ENCODE peak calls at places on chromosomes 13 and 19, in nine cellular contexts. L is testis, V is IMR-90, R is uterus, D is stomach, A is astrocyte of the cerebellum, Z is neural progenitor cell, S is fibroblast of lung, U is upper lobe of left lung. K is an unnamed sample.

GRCh38 chr13:109204252-109204651 is 574.8 kb downstream of the MYO16 start:
- DNase-seq in Z (no peak), V (no peak), D (no peak), R (no peak), A (no peak), S (peak; percentile 18), U (no peak), L (no peak), K (no peak)

GRCh38 chr13:79775830-79776229 is 294.9 kb downstream of the NDFIP2 start:
- DNase-seq in L (peak; percentile 40), D (peak; percentile 29), R (no peak), V (peak; percentile 87), A (peak; percentile 63), U (no peak), Z (peak; percentile 61), S (peak; percentile 88), K (peak; percentile 90)

GRCh38 chr19:49676136-49676689 is 858 bp upstream of the PRMT1 start:
- DNase-seq in U (no peak), D (peak; percentile 84), A (peak; percentile 89), L (peak; percentile 88), V (peak; percentile 95), Z (peak; percentile 96), R (peak; percentile 93), S (peak; percentile 97), K (peak; percentile 97)

GRCh38 chr19:18899624-18900560 is 3.9 kb upstream of the CERS1 start:
- DNase-seq in D (no peak), R (no peak), L (no peak), V (no peak), A (no peak), U (no peak), S (no peak), Z (no peak), K (no peak)

GRCh38 chr13:109402976-109403375 is 383.4 kb downstream of the IRS2 start:
- DNase-seq in V (no peak), Z (no peak), S (peak; percentile 22), R (no peak), D (no peak), A (no peak), L (no peak), U (no peak), K (no peak)

GRCh38 chr13:56338421-56338820 is 802.3 kb upstream of the PRR20A start:
- DNase-seq in V (no peak), A (no peak), U (no peak), D (no peak), R (no peak), Z (no peak), L (no peak), S (no peak), K (no peak)

GRCh38 chr13:78241278-78241919 is 322.8 kb upstream of the EDNRB start:
- DNase-seq in V (peak; percentile 11), Z (peak; percentile 78), L (peak; percentile 48), U (no peak), S (peak; percentile 60), D (no peak), A (no peak), R (no peak), K (peak; percentile 26)

GRCh38 chr13:91314888-91315287 is 32.6 kb upstream of the MIR17HG start:
- DNase-seq in V (no peak), S (no peak), Z (no peak), A (no peak), L (no peak), U (no peak), R (no peak), D (no peak), K (no peak)

GRCh38 chr13:26036383-26036782 is 15.4 kb downstream of the SHISA2 start:
- DNase-seq in L (no peak), D (no peak), V (no peak), Z (no peak), R (no peak), U (no peak), S (no peak), A (no peak), K (no peak)

GRCh38 chr19:16180611-16181010 is 4.6 kb upstream of the FAM32A start:
- DNase-seq in U (no peak), L (no peak), A (no peak), D (no peak), R (no peak), V (peak; percentile 86), Z (peak; percentile 51), S (peak; percentile 70), K (peak; percentile 91)

GRCh38 chr13:111184685-111185401 is 69.7 kb downstream of the ARHGEF7 start:
- DNase-seq in L (no peak), U (no peak), D (no peak), S (no peak), Z (no peak), A (no peak), R (no peak), V (no peak), K (peak; percentile 33)

GRCh38 chr13:33016414-33017409 is at the start of gene KL:
- DNase-seq in V (no peak), S (no peak), Z (peak; percentile 53), D (peak; percentile 38), R (no peak), U (peak; percentile 90), A (no peak), L (peak; percentile 16), K (no peak)

GRCh38 chr13:49412749-49413148 is 31.1 kb downstream of the CAB39L start:
- DNase-seq in L (no peak), V (no peak), R (no peak), D (no peak), A (no peak), U (no peak), Z (peak; percentile 2), S (no peak), K (no peak)

GRCh38 chr13:111039735-111040134 is 75.4 kb upstream of the ARHGEF7 start:
- DNase-seq in V (no peak), U (no peak), L (no peak), S (no peak), D (no peak), Z (no peak), R (no peak), A (no peak), K (peak; percentile 4)

GRCh38 chr19:57903298-57904174 is 12.9 kb downstream of the ZNF417 start:
- DNase-seq in R (no peak), L (no peak), V (peak; percentile 53), Z (peak; percentile 33), U (no peak), S (peak; percentile 76), D (no peak), A (no peak), K (peak; percentile 59)

GRCh38 chr13:49220035-49220855 is at the start of gene MLNR:
- DNase-seq in S (peak; percentile 33), R (no peak), A (no peak), D (no peak), L (peak; percentile 29), U (peak; percentile 88), V (no peak), Z (peak; percentile 76), K (no peak)

GRCh38 chr13:110907951-110908898 is 6.6 kb downstream of the ANKRD10 start:
- DNase-seq in A (no peak), Z (no peak), V (peak; percentile 72), S (no peak), R (no peak), D (peak; percentile 71), U (no peak), L (peak; percentile 67), K (peak; percentile 35)

GRCh38 chr13:101892296-101892695 is 439.8 kb downstream of the ITGBL1 start:
- DNase-seq in L (no peak), D (no peak), S (no peak), A (peak; percentile 23), R (no peak), Z (no peak), V (no peak), U (no peak), K (no peak)

GRCh38 chr19:33654840-33655508 is 33.2 kb downstream of the CHST8 start:
- DNase-seq in D (peak; percentile 13), A (no peak), V (no peak), S (no peak), R (no peak), U (no peak), Z (no peak), L (no peak), K (no peak)

GRCh38 chr19:2540251-2540645 is 64.3 kb downstream of the GADD45B start:
- DNase-seq in Z (no peak), L (no peak), U (no peak), V (no peak), R (no peak), S (no peak), A (no peak), D (no peak), K (no peak)
- H3K4me3 ChIP-seq in Z (peak overlapping the region; percentile 19), L (no peak overlapping the region), U (no peak overlapping the region), V (peak overlapping the region; percentile 0), R (no peak overlapping the region), S (no peak overlapping the region), A (no peak overlapping the region), D (peak overlapping the region; percentile 8), K (no peak overlapping the region)

GRCh38 chr19:10318807-10319426 is 3.1 kb upstream of the FDX2 start:
- DNase-seq in U (no peak), S (no peak), L (no peak), Z (no peak), D (no peak), V (no peak), R (no peak), A (no peak), K (no peak)

GRCh38 chr19:10321874-10322835 is 6.3 kb upstream of the FDX2 start:
- DNase-seq in V (no peak), Z (no peak), L (no peak), S (no peak), D (no peak), A (no peak), R (no peak), U (peak; percentile 59), K (no peak)

GRCh38 chr19:10320602-10321416 is 5.0 kb upstream of the FDX2 start:
- DNase-seq in Z (no peak), U (peak; percentile 69), R (no peak), V (no peak), S (no peak), D (no peak), L (no peak), A (no peak), K (no peak)

GRCh38 chr19:10317857-10318462 is 2.1 kb upstream of the FDX2 start:
- DNase-seq in S (no peak), U (peak; percentile 57), Z (no peak), D (no peak), R (no peak), A (no peak), V (no peak), L (no peak), K (no peak)

GRCh38 chr19:10321417-10321797 is 5.6 kb upstream of the FDX2 start:
- DNase-seq in S (no peak), A (no peak), D (no peak), U (peak; percentile 59), L (no peak), Z (no peak), R (no peak), V (no peak), K (no peak)
- TF ChIP-seq CTCF in S (no peak), A (no peak), D (no peak), U (no peak), L (no peak), Z (no peak), R (no peak), V (no peak), K (no peak)

GRCh38 chr13:94706854-94707399 is 5.4 kb downstream of the SOX21 start:
- DNase-seq in Z (peak; percentile 96), V (no peak), S (no peak), D (no peak), L (no peak), A (no peak), R (no peak), U (no peak), K (no peak)
- H3K4me3 ChIP-seq in Z (peak overlapping the region; percentile 93), V (no peak overlapping the region), S (no peak overlapping the region), D (no peak overlapping the region), L (no peak overlapping the region), A (no peak overlapping the region), R (no peak overlapping the region), U (no peak overlapping the region), K (no peak overlapping the region)

GRCh38 chr19:48168689-48169088 is 1.5 kb downstream of the LIG1 start:
- DNase-seq in S (no peak), Z (no peak), V (no peak), L (no peak), R (no peak), A (no peak), D (no peak), U (no peak), K (no peak)
- TF ChIP-seq CTCF in S (no peak), Z (no peak), V (no peak), L (no peak), R (no peak), A (no peak), D (no peak), U (no peak), K (no peak)

K was measured in fibroblast of the aortic adventitia.